ENCODE peak calls at places on chromosomes 3 and 15, in five cellular contexts. G is M059J, W is prostate gland, S is natural killer cell, B is mesothelial cell of epicardium. V is an unnamed sample.

GRCh38 chr3:8499181-8499611 is 2.4 kb upstream of the LMCD1 start:
- DNase-seq in G (peak; percentile 72), S (no peak), W (peak; percentile 75), B (no peak), V (no peak)

GRCh38 chr3:86239956-86240355 is 751.0 kb downstream of the VGLL3 start:
- DNase-seq in G (no peak), B (no peak), W (no peak), S (no peak), V (no peak)

GRCh38 chr3:136860541-136860940 is 1.5 kb upstream of the NCK1 start:
- DNase-seq in G (peak; percentile 53), W (no peak), B (no peak), S (no peak), V (no peak)

GRCh38 chr15:73346735-73347312 is 21.9 kb downstream of the HCN4 start:
- DNase-seq in G (peak; percentile 38), S (peak; percentile 29), W (peak; percentile 46), B (peak; percentile 89), V (peak; percentile 41)

GRCh38 chr3:178510496-178510895 is 25.7 kb upstream of the KCNMB2 start:
- DNase-seq in B (no peak), W (no peak), G (no peak), S (no peak), V (peak; percentile 46)

GRCh38 chr3:132723024-132723462 is 834 bp upstream of the NPHP3 start:
- DNase-seq in S (no peak), G (no peak), W (no peak), B (no peak), V (no peak)

GRCh38 chr3:100662113-100662823 is 47.0 kb upstream of the TFG start:
- DNase-seq in G (peak; percentile 65), S (no peak), W (no peak), B (no peak), V (no peak)

GRCh38 chr3:45048244-45048643 is 22.1 kb downstream of the CLEC3B start:
- DNase-seq in W (no peak), G (peak; percentile 61), S (no peak), B (no peak), V (no peak)

GRCh38 chr3:141469712-141470111 is 17.1 kb upstream of the RASA2 start:
- DNase-seq in S (no peak), B (no peak), W (no peak), G (peak; percentile 30), V (no peak)

GRCh38 chr3:31227152-31227581 is 305.6 kb upstream of the STT3B start:
- DNase-seq in G (peak; percentile 57), W (peak; percentile 34), S (no peak), B (no peak), V (peak; percentile 89)

GRCh38 chr3:144128117-144128892 is 156.7 kb downstream of the DIPK2A start:
- DNase-seq in G (no peak), W (no peak), S (no peak), B (no peak), V (no peak)

GRCh38 chr3:25789209-25789595 is 688 bp upstream of the OXSM start:
- DNase-seq in G (no peak), S (no peak), W (no peak), B (no peak), V (no peak)

GRCh38 chr15:41465822-41466421 is 27.8 kb upstream of the ITPKA start:
- DNase-seq in G (peak; percentile 48), S (no peak), B (no peak), W (no peak), V (peak; percentile 35)

GRCh38 chr3:157098121-157098822 is 61.7 kb downstream of the CCNL1 start:
- DNase-seq in W (no peak), S (no peak), G (peak; percentile 81), B (no peak), V (no peak)

GRCh38 chr3:171811913-171812321 is 1.6 kb upstream of the PLD1 start:
- DNase-seq in S (no peak), G (peak; percentile 73), B (no peak), W (no peak), V (no peak)

GRCh38 chr15:86620636-86621349 is 541.1 kb downstream of the AGBL1 start:
- DNase-seq in B (no peak), S (no peak), G (peak; percentile 13), W (no peak), V (no peak)

GRCh38 chr15:55402707-55403106 is 5.5 kb downstream of the CCPG1 start:
- DNase-seq in G (no peak), W (no peak), B (no peak), S (no peak), V (no peak)

GRCh38 chr3:40574661-40575060 is 49.9 kb downstream of the ZNF621 start:
- DNase-seq in B (no peak), G (peak; percentile 51), W (no peak), S (no peak), V (no peak)

GRCh38 chr3:113241292-113242033 is 30.1 kb downstream of the BOC start:
- DNase-seq in B (peak; percentile 53), G (peak; percentile 93), S (no peak), W (no peak), V (no peak)

GRCh38 chr3:121871434-121871833 is 22.8 kb upstream of the SLC15A2 start:
- DNase-seq in G (no peak), W (no peak), B (no peak), S (no peak), V (no peak)

GRCh38 chr3:16084887-16085286 is 89.6 kb upstream of the GALNT15 start:
- DNase-seq in W (no peak), B (no peak), S (no peak), G (peak; percentile 74), V (no peak)